ENCODE peak calls at places on chromosomes 1 and 21, in five cellular contexts. Q is NCI-H1092, T is GM19239, H is DMS153, J is head of caudate nucleus. G is an unnamed sample.

GRCh38 chr1:56286956-56287355 is 292.4 kb downstream of the PLPP3 start:
- DNase-seq in Q (no peak), T (no peak), H (no peak), J (no peak), G (no peak)

GRCh38 chr1:184152502-184152901 is 101.0 kb downstream of the TSEN15 start:
- DNase-seq in Q (no peak), T (no peak), H (no peak), J (no peak), G (no peak)

GRCh38 chr1:54105080-54105479 is 47.7 kb downstream of the CDCP2 start:
- DNase-seq in Q (no peak), T (no peak), H (no peak), J (no peak), G (no peak)

GRCh38 chr1:41802532-41803501 is 115.9 kb downstream of the HIVEP3 start:
- DNase-seq in Q (no peak), T (no peak), H (no peak), J (peak; percentile 11), G (peak; percentile 64)

GRCh38 chr1:215786997-215787396 is 219.9 kb downstream of the KCTD3 start:
- DNase-seq in Q (no peak), T (no peak), H (no peak), J (no peak), G (no peak)

GRCh38 chr1:17922833-17923232 is 167.7 kb downstream of the ACTL8 start:
- DNase-seq in Q (peak; percentile 61), T (no peak), H (peak; percentile 28), J (peak; percentile 44), G (no peak)

GRCh38 chr1:204293605-204294365 is 65.9 kb downstream of the PLEKHA6 start:
- DNase-seq in Q (no peak), T (no peak), H (no peak), J (no peak), G (no peak)

GRCh38 chr21:14742119-14742518 is 196.0 kb upstream of the SAMSN1 start:
- DNase-seq in Q (no peak), T (no peak), H (no peak), J (no peak), G (no peak)